ENCODE peak calls at places on chromosomes 11 and 22, in ten cellular contexts. K is fibroblast of the aortic adventitia; P is DMS53; F is GM12864; T is pancreas; I is ELR; O is AG04449; Y is hypothalamus; D is ELF-1; G is stimulated activated CD8-positive, alpha-beta memory T cell treated with anti-CD3 and anti-CD28 coated beads, Interleukin-12 subunit alpha, Interleukin-12 subunit beta, amount 100 ng/mL, for 1 hour. X is an unnamed sample.

GRCh38 chr22:37456351-37456750 is 29.1 kb upstream of the ELFN2 start:
- DNase-seq in K (no peak), Y (no peak), G (no peak), T (no peak), F (no peak), P (no peak), O (no peak), D (no peak), I (no peak), X (no peak)

GRCh38 chr11:45390407-45390806 is 104.3 kb upstream of the SYT13 start:
- DNase-seq in T (no peak), D (no peak), I (no peak), Y (no peak), F (no peak), P (peak; percentile 39), K (no peak), G (no peak), O (no peak), X (peak; percentile 52)

GRCh38 chr11:126926376-126926791 is 74.2 kb downstream of the KIRREL3 start:
- DNase-seq in Y (no peak), T (no peak), I (no peak), F (no peak), G (no peak), O (no peak), K (no peak), P (no peak), D (no peak), X (peak; percentile 34)

GRCh38 chr11:47433991-47434786 is 8.0 kb upstream of the PSMC3 start:
- DNase-seq in D (no peak), K (peak; percentile 93), O (no peak), F (no peak), P (no peak), G (no peak), I (no peak), T (no peak), Y (no peak), X (no peak)

GRCh38 chr22:50200333-50201190 is at the start of gene SELENOO:
- DNase-seq in I (peak; percentile 90), D (peak; percentile 83), O (no peak), F (peak; percentile 65), T (peak; percentile 91), K (peak; percentile 75), Y (peak; percentile 92), P (peak; percentile 91), G (peak; percentile 82), X (peak; percentile 89)

GRCh38 chr11:17991799-17992433 is 20.9 kb downstream of the SERGEF start:
- DNase-seq in F (peak; percentile 34), O (no peak), Y (no peak), G (no peak), D (no peak), T (peak; percentile 37), P (peak; percentile 86), K (peak; percentile 72), I (peak; percentile 71), X (peak; percentile 31)

GRCh38 chr22:39493759-39494158 is 8.3 kb upstream of the MIEF1 start:
- DNase-seq in P (peak; percentile 29), K (peak; percentile 80), D (peak; percentile 82), Y (no peak), G (no peak), T (no peak), O (peak; percentile 66), F (no peak), I (peak; percentile 90), X (peak; percentile 62)

GRCh38 chr11:118001494-118001971 is 15.3 kb downstream of the IL10RA start:
- DNase-seq in I (no peak), K (no peak), O (no peak), F (no peak), Y (no peak), T (no peak), P (no peak), D (no peak), G (no peak), X (no peak)

GRCh38 chr11:100860318-100860896 is 173.3 kb downstream of the ARHGAP42 start:
- DNase-seq in K (no peak), G (no peak), O (no peak), T (no peak), I (no peak), P (no peak), Y (no peak), D (no peak), F (no peak), X (no peak)

GRCh38 chr11:207213-208176 is at the start of the genes BET1L and RIC8A:
- DNase-seq in G (peak; percentile 93), O (peak; percentile 93), P (peak; percentile 99), T (peak; percentile 97), Y (peak; percentile 93), D (peak; percentile 99), K (peak; percentile 98), I (peak; percentile 99), F (peak; percentile 97), X (peak; percentile 97)

GRCh38 chr22:38032681-38033521 is 24.3 kb upstream of the PICK1 start:
- DNase-seq in O (no peak), Y (no peak), D (no peak), G (no peak), K (peak; percentile 66), I (peak; percentile 72), P (no peak), T (no peak), F (no peak), X (peak; percentile 54)

GRCh38 chr11:104547996-104548661 is 350.1 kb downstream of the CASP12 start:
- DNase-seq in Y (no peak), O (no peak), G (no peak), K (no peak), F (no peak), P (peak; percentile 70), D (no peak), T (no peak), I (peak; percentile 50), X (no peak)

GRCh38 chr22:24423519-24424000 is 3.8 kb upstream of the ADORA2A start:
- DNase-seq in F (no peak), I (peak; percentile 61), K (peak; percentile 14), D (peak; percentile 51), O (no peak), P (peak; percentile 43), T (peak; percentile 54), Y (no peak), G (peak; percentile 47), X (peak; percentile 59)

GRCh38 chr11:43947003-43947500 is 4.6 kb downstream of the C11orf96 start:
- DNase-seq in D (peak; percentile 71), G (no peak), F (no peak), Y (no peak), O (no peak), T (no peak), I (peak; percentile 51), K (no peak), P (peak; percentile 21), X (no peak)

GRCh38 chr11:61834278-61835004 is 6.3 kb downstream of the FADS2 start:
- DNase-seq in I (no peak), K (peak; percentile 87), G (no peak), D (peak; percentile 63), P (no peak), T (no peak), F (peak; percentile 85), Y (no peak), O (no peak), X (peak; percentile 57)

GRCh38 chr11:118876261-118876660 is 7.4 kb upstream of the CXCR5 start:
- DNase-seq in T (no peak), I (no peak), O (no peak), K (no peak), F (no peak), D (no peak), G (no peak), Y (no peak), P (no peak), X (no peak)

GRCh38 chr11:68983816-68984215 is 3.0 kb upstream of the MRGPRD start:
- DNase-seq in I (no peak), Y (no peak), K (no peak), O (no peak), T (no peak), F (no peak), P (no peak), D (no peak), G (no peak), X (no peak)

GRCh38 chr11:118705111-118705741 is 25.8 kb upstream of the TREH start:
- DNase-seq in K (no peak), Y (no peak), F (no peak), O (no peak), G (peak; percentile 24), I (no peak), T (no peak), P (no peak), D (no peak), X (peak; percentile 79)

GRCh38 chr11:76139317-76139716 is 67.0 kb downstream of the WNT11 start:
- DNase-seq in I (no peak), D (no peak), P (no peak), T (no peak), G (no peak), Y (no peak), K (no peak), O (no peak), F (no peak), X (no peak)

GRCh38 chr11:114290503-114291239 is 5.5 kb upstream of the NNMT start:
- DNase-seq in P (no peak), T (no peak), O (no peak), K (peak; percentile 62), D (no peak), Y (no peak), F (no peak), G (no peak), I (peak; percentile 45), X (no peak)

GRCh38 chr11:83493918-83494317 is 207.8 kb upstream of the CCDC90B start:
- DNase-seq in K (no peak), I (no peak), Y (no peak), P (no peak), D (no peak), O (no peak), T (peak; percentile 25), F (no peak), G (no peak), X (no peak)

GRCh38 chr22:22884888-22885840 is 2.5 kb upstream of the IGLL5 start:
- DNase-seq in D (no peak), T (no peak), O (no peak), Y (no peak), K (no peak), F (peak; percentile 90), G (no peak), I (no peak), P (no peak), X (no peak)

GRCh38 chr22:29617922-29618629 is 14.6 kb downstream of the NF2 start:
- DNase-seq in Y (no peak), P (peak; percentile 57), T (no peak), G (no peak), O (no peak), F (no peak), D (no peak), K (peak; percentile 69), I (peak; percentile 65), X (peak; percentile 30)

GRCh38 chr11:126284829-126285228 is 1.9 kb downstream of the TIRAP start:
- DNase-seq in I (peak; percentile 97), D (no peak), P (peak; percentile 92), O (peak; percentile 59), T (peak; percentile 48), G (peak; percentile 83), Y (no peak), F (peak; percentile 82), K (peak; percentile 94), X (peak; percentile 94)

GRCh38 chr11:76790251-76790650 is 7.1 kb downstream of the TSKU start:
- DNase-seq in D (no peak), F (no peak), Y (no peak), T (no peak), I (no peak), G (no peak), P (no peak), O (no peak), K (no peak), X (peak; percentile 0)

GRCh38 chr11:113317297-113317696 is 2.9 kb downstream of the TTC12 start:
- DNase-seq in I (no peak), D (no peak), G (no peak), P (no peak), F (no peak), Y (no peak), O (no peak), K (no peak), T (no peak), X (no peak)

GRCh38 chr11:26846222-26846621 is 124.4 kb upstream of the SLC5A12 start:
- DNase-seq in T (no peak), F (no peak), Y (no peak), O (no peak), K (no peak), D (no peak), P (no peak), G (no peak), I (no peak), X (no peak)

GRCh38 chr22:50530857-50531545 is 1.2 kb upstream of the TYMP start:
- DNase-seq in F (no peak), K (peak; percentile 83), Y (no peak), D (peak; percentile 79), P (peak; percentile 92), T (peak; percentile 70), G (peak; percentile 75), O (no peak), I (peak; percentile 73), X (peak; percentile 81)